ENCODE peak calls at places on chromosome 2, in ten cellular contexts. One of them, this sample, is unnamed.

GRCh38 chr2:165203689-165204559 is at the start of gene SCN3A:
- DNase-seq in brain microvascular endothelial cell: peak; percentile 15
- DNase-seq in stomach: peak; percentile 30
- DNase-seq in tibial nerve: no peak
- DNase-seq in uterus: no peak
- DNase-seq in HFF-Myc: peak; percentile 30
- DNase-seq in neural progenitor cell: peak; percentile 67
- DNase-seq in A549: peak; percentile 4
- DNase-seq in fibroblast of pulmonary artery: peak; percentile 55
- DNase-seq in fibroblast of lung: peak; percentile 46
- DNase-seq in this sample: no peak

GRCh38 chr2:240407090-240407489 is 28.4 kb upstream of the GPC1 start:
- DNase-seq in brain microvascular endothelial cell: no peak
- DNase-seq in stomach: no peak
- DNase-seq in tibial nerve: peak; percentile 2
- DNase-seq in uterus: no peak
- DNase-seq in HFF-Myc: no peak
- DNase-seq in neural progenitor cell: no peak
- DNase-seq in A549: no peak
- DNase-seq in fibroblast of pulmonary artery: no peak
- DNase-seq in fibroblast of lung: no peak
- DNase-seq in this sample: no peak

GRCh38 chr2:39513641-39514094 is 76.6 kb upstream of the MAP4K3 start:
- DNase-seq in brain microvascular endothelial cell: peak; percentile 97
- DNase-seq in stomach: peak; percentile 50
- DNase-seq in tibial nerve: no peak
- DNase-seq in uterus: peak; percentile 54
- DNase-seq in HFF-Myc: peak; percentile 91
- DNase-seq in neural progenitor cell: peak; percentile 29
- DNase-seq in A549: peak; percentile 76
- DNase-seq in fibroblast of pulmonary artery: peak; percentile 97
- DNase-seq in fibroblast of lung: peak; percentile 98
- DNase-seq in this sample: peak; percentile 87

GRCh38 chr2:216643986-216644662 is 10.9 kb downstream of the IGFBP2 start:
- DNase-seq in brain microvascular endothelial cell: no peak
- DNase-seq in stomach: peak; percentile 70
- DNase-seq in tibial nerve: no peak
- DNase-seq in uterus: no peak
- DNase-seq in HFF-Myc: no peak
- DNase-seq in neural progenitor cell: peak; percentile 39
- DNase-seq in A549: no peak
- DNase-seq in fibroblast of pulmonary artery: peak; percentile 73
- DNase-seq in fibroblast of lung: peak; percentile 76
- DNase-seq in this sample: no peak

GRCh38 chr2:207487650-207488315 is 42.0 kb upstream of the CREB1 start:
- DNase-seq in brain microvascular endothelial cell: peak; percentile 90
- DNase-seq in stomach: no peak
- DNase-seq in tibial nerve: no peak
- DNase-seq in uterus: no peak
- DNase-seq in HFF-Myc: peak; percentile 84
- DNase-seq in neural progenitor cell: no peak
- DNase-seq in A549: peak; percentile 21
- DNase-seq in fibroblast of pulmonary artery: peak; percentile 76
- DNase-seq in fibroblast of lung: peak; percentile 93
- DNase-seq in this sample: peak; percentile 61

GRCh38 chr2:128425216-128425615 is 106.5 kb upstream of the HS6ST1 start:
- DNase-seq in brain microvascular endothelial cell: no peak
- DNase-seq in stomach: peak; percentile 20
- DNase-seq in tibial nerve: no peak
- DNase-seq in uterus: no peak
- DNase-seq in HFF-Myc: no peak
- DNase-seq in neural progenitor cell: no peak
- DNase-seq in A549: no peak
- DNase-seq in fibroblast of pulmonary artery: no peak
- DNase-seq in fibroblast of lung: no peak
- DNase-seq in this sample: no peak

GRCh38 chr2:7430421-7430868 is 513.2 kb downstream of the RNF144A start:
- DNase-seq in brain microvascular endothelial cell: no peak
- DNase-seq in stomach: no peak
- DNase-seq in tibial nerve: no peak
- DNase-seq in uterus: no peak
- DNase-seq in HFF-Myc: no peak
- DNase-seq in neural progenitor cell: peak; percentile 15
- DNase-seq in A549: no peak
- DNase-seq in fibroblast of pulmonary artery: no peak
- DNase-seq in fibroblast of lung: no peak
- DNase-seq in this sample: no peak

GRCh38 chr2:85435220-85435958 is 16.9 kb downstream of the SH2D6 start:
- DNase-seq in brain microvascular endothelial cell: no peak
- DNase-seq in stomach: no peak
- DNase-seq in tibial nerve: no peak
- DNase-seq in uterus: no peak
- DNase-seq in HFF-Myc: no peak
- DNase-seq in neural progenitor cell: no peak
- DNase-seq in A549: no peak
- DNase-seq in fibroblast of pulmonary artery: no peak
- DNase-seq in fibroblast of lung: no peak
- DNase-seq in this sample: peak; percentile 56

GRCh38 chr2:8761529-8762164 is 75.8 kb downstream of the KIDINS220 start:
- DNase-seq in brain microvascular endothelial cell: peak; percentile 21
- DNase-seq in stomach: no peak
- DNase-seq in tibial nerve: no peak
- DNase-seq in uterus: no peak
- DNase-seq in HFF-Myc: no peak
- DNase-seq in neural progenitor cell: peak; percentile 42
- DNase-seq in A549: peak; percentile 49
- DNase-seq in fibroblast of pulmonary artery: peak; percentile 64
- DNase-seq in fibroblast of lung: peak; percentile 33
- DNase-seq in this sample: no peak

GRCh38 chr2:98088261-98088660 is 1.3 kb downstream of the VWA3B start:
- DNase-seq in brain microvascular endothelial cell: no peak
- DNase-seq in stomach: no peak
- DNase-seq in tibial nerve: no peak
- DNase-seq in uterus: no peak
- DNase-seq in HFF-Myc: no peak
- DNase-seq in neural progenitor cell: no peak
- DNase-seq in A549: no peak
- DNase-seq in fibroblast of pulmonary artery: no peak
- DNase-seq in fibroblast of lung: no peak
- DNase-seq in this sample: no peak

GRCh38 chr2:242031481-242032019 is 162.0 kb downstream of the RTP5 start:
- DNase-seq in brain microvascular endothelial cell: peak; percentile 63
- DNase-seq in stomach: no peak
- DNase-seq in tibial nerve: no peak
- DNase-seq in uterus: peak; percentile 4
- DNase-seq in HFF-Myc: peak; percentile 26
- DNase-seq in neural progenitor cell: no peak
- DNase-seq in A549: no peak
- DNase-seq in fibroblast of pulmonary artery: peak; percentile 52
- DNase-seq in fibroblast of lung: peak; percentile 96
- DNase-seq in this sample: peak; percentile 3

GRCh38 chr2:224426650-224427049 is 24.7 kb upstream of the FAM124B start:
- DNase-seq in brain microvascular endothelial cell: no peak
- DNase-seq in stomach: no peak
- DNase-seq in tibial nerve: no peak
- DNase-seq in uterus: no peak
- DNase-seq in HFF-Myc: no peak
- DNase-seq in neural progenitor cell: no peak
- DNase-seq in A549: no peak
- DNase-seq in fibroblast of pulmonary artery: no peak
- DNase-seq in fibroblast of lung: no peak
- DNase-seq in this sample: no peak

DNA sequence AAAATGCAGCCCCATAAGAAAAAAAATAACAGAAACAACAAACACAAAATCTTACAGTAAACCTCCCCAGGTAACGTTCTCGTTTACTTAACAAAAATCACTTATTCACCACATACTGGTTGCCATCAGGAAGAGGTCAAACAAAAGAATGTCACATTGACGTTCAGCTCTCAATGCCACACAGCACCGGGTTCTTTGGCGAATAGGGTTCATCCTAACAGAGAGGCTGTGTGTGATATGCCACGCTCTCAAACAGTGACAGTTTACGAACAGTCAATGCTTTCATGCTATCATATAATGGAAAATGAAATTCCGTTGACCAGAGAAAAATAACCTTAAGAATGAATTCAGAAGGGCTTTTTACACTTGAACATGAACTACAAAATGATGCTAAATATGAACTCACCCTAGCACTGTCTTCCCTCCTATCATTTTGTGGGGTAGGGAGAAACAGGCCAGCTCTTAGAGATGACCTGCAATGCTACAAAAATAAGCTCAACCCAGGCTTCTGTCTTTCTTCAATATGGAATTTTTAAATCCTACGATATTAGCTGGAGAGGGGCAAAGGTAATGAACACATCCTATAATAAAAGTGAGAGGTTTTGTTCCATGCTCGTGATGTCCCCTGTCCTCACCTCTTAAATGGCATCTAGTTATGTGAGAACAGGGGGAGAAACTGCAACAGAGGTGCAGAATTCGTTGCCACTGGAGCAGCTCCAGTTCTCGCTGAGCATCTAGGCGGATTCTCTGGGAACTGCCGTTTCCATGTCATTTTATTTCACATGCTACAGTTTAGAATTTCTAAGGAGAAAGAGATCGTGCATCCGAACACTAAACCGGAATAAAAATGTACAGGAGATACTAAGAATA is 1.8 kb downstream of the TMEM163 start:
- DNase-seq in brain microvascular endothelial cell: no peak
- DNase-seq in stomach: no peak
- DNase-seq in tibial nerve: no peak
- DNase-seq in uterus: no peak
- DNase-seq in HFF-Myc: no peak
- DNase-seq in neural progenitor cell: no peak
- DNase-seq in A549: no peak
- DNase-seq in fibroblast of pulmonary artery: no peak
- DNase-seq in fibroblast of lung: no peak
- DNase-seq in this sample: no peak
- H3K4me3 ChIP-seq in brain microvascular endothelial cell: no peak overlapping the region
- H3K4me3 ChIP-seq in stomach: no peak overlapping the region
- H3K4me3 ChIP-seq in tibial nerve: no peak overlapping the region
- H3K4me3 ChIP-seq in uterus: no peak overlapping the region
- H3K4me3 ChIP-seq in HFF-Myc: no peak overlapping the region
- H3K4me3 ChIP-seq in neural progenitor cell: peak overlapping the region; percentile 79
- H3K4me3 ChIP-seq in A549: no peak overlapping the region
- H3K4me3 ChIP-seq in fibroblast of pulmonary artery: no peak overlapping the region
- H3K4me3 ChIP-seq in fibroblast of lung: no peak overlapping the region
- H3K4me3 ChIP-seq in this sample: no peak overlapping the region

GRCh38 chr2:1900736-1901135 is 156.4 kb upstream of the PXDN start:
- DNase-seq in brain microvascular endothelial cell: no peak
- DNase-seq in stomach: no peak
- DNase-seq in tibial nerve: no peak
- DNase-seq in uterus: no peak
- DNase-seq in HFF-Myc: no peak
- DNase-seq in neural progenitor cell: peak; percentile 75
- DNase-seq in A549: no peak
- DNase-seq in fibroblast of pulmonary artery: no peak
- DNase-seq in fibroblast of lung: no peak
- DNase-seq in this sample: no peak
- TF ChIP-seq CTCF in brain microvascular endothelial cell: peak; percentile 44
- TF ChIP-seq CTCF in stomach: no peak
- TF ChIP-seq CTCF in tibial nerve: no peak
- TF ChIP-seq CTCF in uterus: no peak
- TF ChIP-seq CTCF in HFF-Myc: no peak
- TF ChIP-seq CTCF in neural progenitor cell: peak; percentile 64
- TF ChIP-seq CTCF in A549: no peak
- TF ChIP-seq CTCF in fibroblast of pulmonary artery: no peak
- TF ChIP-seq CTCF in fibroblast of lung: no peak
- TF ChIP-seq CTCF in this sample: no peak

GRCh38 chr2:140186201-140186775 is 1406.1 kb upstream of the NXPH2 start:
- DNase-seq in brain microvascular endothelial cell: no peak
- DNase-seq in stomach: no peak
- DNase-seq in tibial nerve: no peak
- DNase-seq in uterus: no peak
- DNase-seq in HFF-Myc: no peak
- DNase-seq in neural progenitor cell: no peak
- DNase-seq in A549: no peak
- DNase-seq in fibroblast of pulmonary artery: peak; percentile 11
- DNase-seq in fibroblast of lung: peak; percentile 0
- DNase-seq in this sample: no peak
- H3K4me3 ChIP-seq in brain microvascular endothelial cell: no peak overlapping the region
- H3K4me3 ChIP-seq in stomach: no peak overlapping the region
- H3K4me3 ChIP-seq in tibial nerve: no peak overlapping the region
- H3K4me3 ChIP-seq in uterus: no peak overlapping the region
- H3K4me3 ChIP-seq in HFF-Myc: no peak overlapping the region
- H3K4me3 ChIP-seq in neural progenitor cell: no peak overlapping the region
- H3K4me3 ChIP-seq in A549: no peak overlapping the region
- H3K4me3 ChIP-seq in fibroblast of pulmonary artery: no peak overlapping the region
- H3K4me3 ChIP-seq in fibroblast of lung: no peak overlapping the region
- H3K4me3 ChIP-seq in this sample: no peak overlapping the region

GRCh38 chr2:109386004-109386695 is 227.6 kb downstream of the SEPTIN10 start:
- DNase-seq in brain microvascular endothelial cell: no peak
- DNase-seq in stomach: no peak
- DNase-seq in tibial nerve: no peak
- DNase-seq in uterus: no peak
- DNase-seq in HFF-Myc: no peak
- DNase-seq in neural progenitor cell: peak; percentile 72
- DNase-seq in A549: no peak
- DNase-seq in fibroblast of pulmonary artery: no peak
- DNase-seq in fibroblast of lung: no peak
- DNase-seq in this sample: no peak
- TF ChIP-seq CTCF in brain microvascular endothelial cell: peak; percentile 40
- TF ChIP-seq CTCF in stomach: no peak
- TF ChIP-seq CTCF in tibial nerve: no peak
- TF ChIP-seq CTCF in uterus: no peak
- TF ChIP-seq CTCF in HFF-Myc: peak; percentile 3
- TF ChIP-seq CTCF in neural progenitor cell: no peak
- TF ChIP-seq CTCF in A549: no peak
- TF ChIP-seq CTCF in fibroblast of pulmonary artery: no peak
- TF ChIP-seq CTCF in fibroblast of lung: no peak
- TF ChIP-seq CTCF in this sample: no peak